ENCODE peak calls at places on chromosomes 5 and 9, in nine cellular contexts. X is HCT116, P is upper lobe of left lung, V is GM12892, N is sigmoid colon, Q is GM23338, R is SK-N-SH, E is breast epithelium, K is spleen. U is an unnamed sample.

GRCh38 chr5:74575741-74576538 is 64.6 kb downstream of the ENC1 start:
- DNase-seq in X (no peak), P (no peak), V (no peak), N (no peak), Q (no peak), R (no peak), E (no peak), K (no peak), U (no peak)

GRCh38 chr5:132753135-132753987 is 6.1 kb downstream of the CCNI2 start:
- DNase-seq in X (no peak), P (no peak), V (no peak), N (peak), Q (peak), R (peak), E (peak), K (no peak), U (no peak)

GRCh38 chr9:137982132-137982666 is 104.6 kb downstream of the CACNA1B start:
- DNase-seq in X (peak), P (no peak), V (no peak), N (peak), Q (no peak), R (no peak), E (no peak), K (no peak), U (no peak)

GRCh38 chr5:27652505-27652904 is 614.1 kb upstream of the CDH9 start:
- DNase-seq in X (no peak), P (no peak), V (no peak), N (no peak), Q (peak), R (no peak), E (no peak), K (no peak), U (no peak)

GRCh38 chr5:44603496-44604272 is 205.1 kb upstream of the MRPS30 start:
- DNase-seq in X (peak), P (no peak), V (no peak), N (no peak), Q (peak), R (no peak), E (no peak), K (no peak), U (no peak)

GRCh38 chr5:178318893-178319292 is 86.3 kb upstream of the PHYKPL start:
- DNase-seq in X (no peak), P (no peak), V (no peak), N (peak), Q (no peak), R (no peak), E (no peak), K (peak), U (no peak)

GRCh38 chr9:95053611-95054440 is 263.7 kb downstream of the FANCC start:
- DNase-seq in X (no peak), P (no peak), V (no peak), N (no peak), Q (no peak), R (no peak), E (peak), K (no peak), U (no peak)

GRCh38 chr5:175460126-175460525 is 16.1 kb upstream of the DRD1 start:
- DNase-seq in X (no peak), P (no peak), V (no peak), N (no peak), Q (peak), R (no peak), E (no peak), K (no peak), U (no peak)

GRCh38 chr9:96612105-96612965 is 7.3 kb downstream of the CDC14B start:
- DNase-seq in X (no peak), P (no peak), V (no peak), N (peak), Q (peak), R (peak), E (no peak), K (no peak), U (peak)

GRCh38 chr5:352639-353598 is 31.4 kb downstream of the AHRR start:
- DNase-seq in X (no peak), P (peak), V (no peak), N (no peak), Q (peak), R (no peak), E (peak), K (no peak), U (no peak)

GRCh38 chr9:21789541-21790037 is 12.8 kb upstream of the MTAP start:
- DNase-seq in X (peak), P (no peak), V (no peak), N (no peak), Q (peak), R (peak), E (peak), K (no peak), U (no peak)

GRCh38 chr9:134260801-134261200 is 65.5 kb upstream of the RXRA start:
- DNase-seq in X (no peak), P (peak), V (no peak), N (no peak), Q (no peak), R (no peak), E (no peak), K (no peak), U (no peak)

GRCh38 chr5:15009420-15009819 is 137.8 kb upstream of the ANKH start:
- DNase-seq in X (peak), P (no peak), V (no peak), N (no peak), Q (no peak), R (peak), E (no peak), K (no peak), U (no peak)

GRCh38 chr5:113164016-113164415 is 187.4 kb downstream of the DCP2 start:
- DNase-seq in X (no peak), P (no peak), V (no peak), N (no peak), Q (no peak), R (no peak), E (no peak), K (no peak), U (no peak)

GRCh38 chr5:68187268-68188055 is 28.1 kb upstream of the PIK3R1 start:
- DNase-seq in X (no peak), P (peak), V (no peak), N (peak), Q (peak), R (peak), E (no peak), K (no peak), U (no peak)

GRCh38 chr9:69675563-69675962 is 3.4 kb upstream of the APBA1 start:
- DNase-seq in X (no peak), P (no peak), V (no peak), N (no peak), Q (no peak), R (no peak), E (no peak), K (no peak), U (no peak)

GRCh38 chr9:82532504-82532903 is 530.4 kb downstream of the RASEF start:
- DNase-seq in X (no peak), P (no peak), V (no peak), N (no peak), Q (no peak), R (peak), E (no peak), K (no peak), U (no peak)

GRCh38 chr9:96501981-96502833 is 52.2 kb downstream of the HABP4 start:
- DNase-seq in X (no peak), P (no peak), V (no peak), N (no peak), Q (no peak), R (no peak), E (no peak), K (no peak), U (no peak)

GRCh38 chr9:7368410-7369292 is 430.9 kb downstream of the DMAC1 start:
- DNase-seq in X (no peak), P (no peak), V (no peak), N (no peak), Q (no peak), R (no peak), E (no peak), K (no peak), U (no peak)
- TF ChIP-seq POLR2AphosphoS5 in X (no peak), P (peak), V (no peak), N (peak), Q (no peak), R (peak), E (no peak), K (no peak), U (no peak)

DNA sequence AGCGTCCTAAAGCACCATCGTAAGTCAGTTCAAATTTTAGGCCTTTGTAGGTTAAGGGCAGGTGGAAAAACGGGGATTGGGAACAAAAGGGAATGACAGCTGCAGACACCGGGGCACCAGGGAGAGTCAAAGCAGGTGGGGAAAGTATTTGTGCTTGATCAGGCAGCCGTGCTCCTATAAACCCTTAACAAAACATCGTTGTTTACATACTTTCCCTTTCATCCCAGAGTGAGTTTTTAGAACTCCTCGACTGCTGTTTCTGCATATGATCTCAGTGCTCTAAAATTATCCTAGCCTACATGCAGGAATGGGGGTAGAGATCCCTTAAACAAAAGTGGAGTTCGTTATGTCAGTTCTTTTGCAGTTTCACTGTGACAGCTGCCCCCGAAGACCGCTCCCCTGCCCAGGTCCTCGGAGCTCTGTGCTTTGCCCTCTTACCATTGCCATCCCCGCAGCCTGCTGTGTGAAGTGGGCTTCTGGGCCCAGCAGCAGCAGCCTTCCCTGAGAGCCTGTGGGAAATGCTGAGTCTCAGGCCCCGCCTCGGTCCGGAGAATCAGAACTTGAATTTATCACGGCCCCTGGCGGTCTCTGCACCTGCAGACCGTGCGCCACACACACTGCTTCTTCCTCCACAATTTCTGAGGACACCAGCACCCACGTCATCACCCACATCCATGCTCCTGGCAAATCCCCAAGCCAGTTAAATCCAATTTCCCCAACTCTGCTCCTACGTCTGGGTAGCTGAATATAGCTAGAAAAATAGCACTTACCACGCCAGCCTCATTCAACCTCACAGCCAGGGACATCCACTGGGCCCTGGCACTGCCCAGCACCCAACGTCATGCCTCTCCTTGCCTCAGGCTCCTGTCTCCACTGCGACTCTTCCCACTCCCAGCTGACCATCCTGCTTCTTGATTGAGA is 86.8 kb downstream of the NSUN2 start:
- DNase-seq in X (no peak), P (no peak), V (no peak), N (peak), Q (no peak), R (no peak), E (peak), K (no peak), U (no peak)
- TF ChIP-seq POLR2AphosphoS5 in X (no peak), P (no peak), V (no peak), N (peak), Q (no peak), R (no peak), E (no peak), K (no peak), U (no peak)

GRCh38 chr5:95861221-95861857 is 38.8 kb upstream of the GLRX start:
- DNase-seq in X (peak), P (no peak), V (no peak), N (peak), Q (no peak), R (no peak), E (peak), K (no peak), U (peak)
- TF ChIP-seq POLR2AphosphoS5 in X (no peak), P (peak), V (no peak), N (peak), Q (no peak), R (peak), E (peak), K (peak), U (no peak)

GRCh38 chr9:98851730-98852462 is 44.4 kb downstream of the GALNT12 start:
- DNase-seq in X (no peak), P (no peak), V (no peak), N (no peak), Q (no peak), R (no peak), E (no peak), K (no peak), U (no peak)
- TF ChIP-seq POLR2AphosphoS5 in X (no peak), P (no peak), V (no peak), N (no peak), Q (no peak), R (no peak), E (no peak), K (no peak), U (no peak)

GRCh38 chr9:83956288-83957028 is 23.6 kb downstream of the HNRNPK start:
- DNase-seq in X (no peak), P (peak), V (peak), N (peak), Q (peak), R (peak), E (peak), K (peak), U (peak)
- TF ChIP-seq POLR2AphosphoS5 in X (no peak), P (peak), V (peak), N (no peak), Q (peak), R (peak), E (no peak), K (peak), U (peak)